ENCODE peak calls at places on chromosomes 12 and 14, in nine cellular contexts. X is kidney glomerular epithelial cell; K is M059J; N is lung microvascular endothelial cell; F is NCI-H1092; P is T-helper 17 cell; Z is body of pancreas; R is stimulated activated CD4-positive, alpha-beta T cell treated with anti-CD3 and anti-CD28 coated beads, Interleukin-15, amount 100 ng/mL, for 24 hours; B is heart right ventricle. V is an unnamed sample.
A peak's percentile ranks its signal among the peaks of the same experiment; 100 is the strongest.

GRCh38 chr14:60760648-60761364 is 26.2 kb downstream of the MNAT1 start:
- DNase-seq in R (no peak), B (no peak), F (peak; percentile 6), P (no peak), Z (no peak), X (no peak), N (no peak), K (peak; percentile 20), V (no peak)

GRCh38 chr14:104650057-104650980 is 39.1 kb upstream of the INF2 start:
- DNase-seq in R (peak; percentile 72), P (peak; percentile 47), B (peak; percentile 62), N (peak; percentile 48), Z (peak; percentile 71), X (peak; percentile 0), K (peak; percentile 15), F (peak; percentile 36), V (no peak)

GRCh38 chr12:92070864-92071445 is 74.7 kb downstream of the BTG1 start:
- DNase-seq in B (no peak), Z (peak; percentile 72), N (no peak), F (no peak), R (no peak), P (no peak), X (no peak), K (peak; percentile 39), V (no peak)

GRCh38 chr14:102799684-102800562 is 22.7 kb downstream of the TRAF3 start:
- DNase-seq in P (no peak), B (no peak), R (no peak), Z (no peak), F (no peak), X (peak; percentile 44), K (peak; percentile 84), N (no peak), V (no peak)

GRCh38 chr12:27347779-27348178 is 15.1 kb downstream of the BMAL2 start:
- DNase-seq in Z (no peak), B (no peak), R (no peak), P (no peak), N (no peak), X (no peak), F (no peak), K (no peak), V (no peak)

GRCh38 chr14:93976477-93977057 is at the start of gene ASB2:
- DNase-seq in P (no peak), B (peak; percentile 66), R (peak; percentile 55), Z (no peak), N (no peak), F (no peak), K (no peak), X (no peak), V (no peak)

GRCh38 chr12:131598717-131599116 is 112.2 kb upstream of the SFSWAP start:
- DNase-seq in Z (no peak), X (no peak), N (no peak), R (no peak), F (no peak), B (no peak), K (no peak), P (no peak), V (no peak)

GRCh38 chr14:61545716-61546455 is 149.4 kb upstream of the HIF1A start:
- DNase-seq in P (no peak), Z (no peak), R (no peak), F (no peak), B (no peak), K (no peak), N (no peak), X (no peak), V (no peak)

GRCh38 chr14:59529189-59529588 is 44.9 kb downstream of the JKAMP start:
- DNase-seq in B (no peak), Z (no peak), R (no peak), P (no peak), F (no peak), K (peak; percentile 25), N (no peak), X (no peak), V (no peak)

GRCh38 chr12:113261847-113262470 is 40.7 kb downstream of the TPCN1 start:
- DNase-seq in K (no peak), R (peak; percentile 58), Z (no peak), N (no peak), P (no peak), X (no peak), B (no peak), F (no peak), V (no peak)

GRCh38 chr14:74502236-74503019 is 8.9 kb downstream of the ISCA2 start:
- DNase-seq in N (peak; percentile 35), K (peak; percentile 63), R (peak; percentile 15), X (peak; percentile 39), F (no peak), P (no peak), B (no peak), Z (no peak), V (no peak)

GRCh38 chr14:76772300-76773187 is 11.3 kb downstream of the VASH1 start:
- DNase-seq in F (no peak), K (no peak), B (peak; percentile 87), X (peak; percentile 49), R (no peak), N (peak; percentile 69), P (no peak), Z (no peak), V (no peak)

GRCh38 chr12:44459569-44459968 is 416.5 kb downstream of the NELL2 start:
- DNase-seq in X (no peak), B (no peak), P (no peak), R (no peak), N (no peak), F (no peak), Z (no peak), K (no peak), V (no peak)

GRCh38 chr14:22410497-22410896 is 178.5 kb downstream of the DAD1 start:
- DNase-seq in Z (no peak), N (no peak), K (no peak), P (no peak), F (no peak), R (no peak), B (no peak), X (no peak), V (no peak)

GRCh38 chr12:41407240-41407799 is 219.2 kb downstream of the PDZRN4 start:
- DNase-seq in Z (peak; percentile 28), P (no peak), F (no peak), B (no peak), R (no peak), N (no peak), X (no peak), K (peak; percentile 13), V (no peak)

GRCh38 chr12:7729683-7730195 is 17.4 kb downstream of the CLEC4C start:
- DNase-seq in X (no peak), R (no peak), N (no peak), K (no peak), B (no peak), F (no peak), Z (no peak), P (no peak), V (no peak)

GRCh38 chr12:15527201-15527782 is 205.0 kb downstream of the PTPRO start:
- DNase-seq in R (no peak), Z (peak; percentile 13), P (no peak), K (peak; percentile 77), B (peak; percentile 12), N (peak; percentile 45), F (no peak), X (no peak), V (no peak)

GRCh38 chr14:76081642-76082041 is 70.1 kb upstream of the GPATCH2L start:
- DNase-seq in K (no peak), N (no peak), B (no peak), P (no peak), Z (no peak), X (no peak), R (no peak), F (no peak), V (no peak)

GRCh38 chr14:70882771-70883492 is 24.3 kb upstream of the PCNX1 start:
- DNase-seq in P (no peak), X (peak; percentile 23), B (peak; percentile 20), K (peak; percentile 88), Z (no peak), N (peak; percentile 78), R (no peak), F (no peak), V (peak; percentile 58)

GRCh38 chr12:26514364-26514763 is 318.6 kb downstream of the ITPR2 start:
- DNase-seq in F (no peak), Z (no peak), B (no peak), R (no peak), K (no peak), N (no peak), X (no peak), P (no peak), V (no peak)

GRCh38 chr12:46209165-46209564 is 59.7 kb downstream of the SLC38A1 start:
- DNase-seq in K (peak; percentile 55), P (no peak), R (no peak), N (no peak), F (no peak), X (no peak), B (no peak), Z (no peak), V (no peak)

GRCh38 chr12:115755061-115755751 is 522.3 kb downstream of the MED13L start:
- DNase-seq in X (no peak), F (no peak), B (no peak), K (no peak), Z (no peak), P (no peak), R (no peak), N (no peak), V (no peak)

GRCh38 chr12:98418357-98419075 is 96.9 kb upstream of the TMPO start:
- DNase-seq in X (peak; percentile 77), Z (peak; percentile 78), R (no peak), N (peak; percentile 60), F (no peak), P (no peak), B (peak; percentile 78), K (peak; percentile 91), V (no peak)

GRCh38 chr14:44941591-44941990 is 20.2 kb downstream of the KLHL28 start:
- DNase-seq in R (no peak), X (no peak), P (no peak), B (no peak), N (no peak), Z (no peak), K (no peak), F (no peak), V (no peak)